ENCODE peak calls at places on chromosomes 4 and X, in ten cellular contexts. R is neural crest cell; Q is sciatic nerve; W is activated CD4-positive, CD25-positive, alpha-beta regulatory T cell; P is CD8-positive, alpha-beta memory T cell; Z is COR-L47; A is ovary; G is nephron progenitor cell; O is head of caudate nucleus; H is cardiac muscle cell. K is an unnamed sample.

GRCh38 chrX:34656467-34656841 is 631 bp downstream of the TMEM47 start:
- DNase-seq in R (peak), Q (peak), W (no peak), P (no peak), Z (no peak), A (peak), G (no peak), O (no peak), H (peak), K (no peak)

GRCh38 chr4:105520819-105521790 is 31.3 kb upstream of the ARHGEF38 start:
- DNase-seq in R (peak), Q (no peak), W (no peak), P (peak), Z (peak), A (no peak), G (peak), O (peak), H (peak), K (peak)

GRCh38 chr4:109998867-109999303 is 86.2 kb downstream of the EGF start:
- DNase-seq in R (peak), Q (no peak), W (peak), P (peak), Z (peak), A (no peak), G (peak), O (no peak), H (peak), K (peak)

GRCh38 chrX:77174680-77175336 is 272.4 kb upstream of the FGF16 start:
- DNase-seq in R (no peak), Q (no peak), W (no peak), P (no peak), Z (no peak), A (no peak), G (no peak), O (no peak), H (no peak), K (no peak)

GRCh38 chrX:66163849-66164401 is at the start of gene HEPH:
- DNase-seq in R (no peak), Q (no peak), W (no peak), P (no peak), Z (no peak), A (peak), G (peak), O (peak), H (peak), K (no peak)

GRCh38 chrX:72142094-72142843 is 10.6 kb upstream of the RTL5 start:
- DNase-seq in R (peak), Q (no peak), W (no peak), P (no peak), Z (peak), A (no peak), G (no peak), O (no peak), H (peak), K (peak)

GRCh38 chr4:8541981-8542715 is 38.0 kb upstream of the GPR78 start:
- DNase-seq in R (no peak), Q (no peak), W (no peak), P (no peak), Z (no peak), A (peak), G (no peak), O (no peak), H (no peak), K (no peak)

GRCh38 chr4:37502070-37502469 is 184.1 kb downstream of the RELL1 start:
- DNase-seq in R (no peak), Q (no peak), W (no peak), P (no peak), Z (no peak), A (no peak), G (no peak), O (no peak), H (no peak), K (no peak)

GRCh38 chr4:93384211-93384610 is 444.3 kb upstream of the ATOH1 start:
- DNase-seq in R (no peak), Q (no peak), W (no peak), P (no peak), Z (no peak), A (no peak), G (no peak), O (no peak), H (no peak), K (no peak)

GRCh38 chrX:13659057-13659456 is 6.1 kb downstream of the TCEANC start:
- DNase-seq in R (no peak), Q (no peak), W (no peak), P (no peak), Z (no peak), A (no peak), G (no peak), O (no peak), H (no peak), K (no peak)

GRCh38 chr4:83328486-83328885 is 6.2 kb downstream of the HPSE start:
- DNase-seq in R (no peak), Q (no peak), W (no peak), P (no peak), Z (no peak), A (no peak), G (no peak), O (peak), H (no peak), K (no peak)

GRCh38 chr4:186770446-186771175 is 47.0 kb upstream of the FAT1 start:
- DNase-seq in R (no peak), Q (no peak), W (no peak), P (no peak), Z (no peak), A (no peak), G (no peak), O (no peak), H (no peak), K (no peak)

GRCh38 chrX:41634284-41634683 is 54.5 kb upstream of the GPR34 start:
- DNase-seq in R (no peak), Q (no peak), W (no peak), P (no peak), Z (no peak), A (no peak), G (no peak), O (no peak), H (peak), K (no peak)

GRCh38 chr4:157977086-157977485 is 195.7 kb downstream of the GASK1B start:
- DNase-seq in R (no peak), Q (no peak), W (no peak), P (no peak), Z (no peak), A (no peak), G (no peak), O (no peak), H (no peak), K (no peak)

GRCh38 chr4:73776363-73776762 is 36.0 kb downstream of the CXCL8 start:
- DNase-seq in R (no peak), Q (peak), W (no peak), P (no peak), Z (peak), A (no peak), G (no peak), O (no peak), H (no peak), K (no peak)

GRCh38 chr4:138055890-138056289 is 186.3 kb downstream of the SLC7A11 start:
- DNase-seq in R (no peak), Q (no peak), W (no peak), P (no peak), Z (no peak), A (no peak), G (no peak), O (no peak), H (no peak), K (no peak)

GRCh38 chr4:173013232-173013932 is 155.2 kb upstream of the GALNT7 start:
- DNase-seq in R (peak), Q (no peak), W (no peak), P (peak), Z (no peak), A (no peak), G (peak), O (peak), H (peak), K (peak)

GRCh38 chrX:72576161-72576896 is 3.7 kb upstream of the HDAC8 start:
- DNase-seq in R (no peak), Q (no peak), W (no peak), P (no peak), Z (no peak), A (no peak), G (no peak), O (no peak), H (no peak), K (no peak)

GRCh38 chr4:10006236-10006603 is 15.1 kb downstream of the SLC2A9 start:
- DNase-seq in R (no peak), Q (no peak), W (no peak), P (no peak), Z (peak), A (no peak), G (no peak), O (no peak), H (no peak), K (no peak)

GRCh38 chr4:138190452-138190858 is 51.7 kb downstream of the SLC7A11 start:
- DNase-seq in R (no peak), Q (no peak), W (no peak), P (no peak), Z (no peak), A (no peak), G (no peak), O (no peak), H (no peak), K (no peak)

GRCh38 chr4:150327262-150327780 is 249.1 kb downstream of the DCLK2 start:
- DNase-seq in R (no peak), Q (no peak), W (no peak), P (no peak), Z (no peak), A (no peak), G (no peak), O (no peak), H (no peak), K (no peak)

GRCh38 chr4:39729557-39729956 is 31.6 kb downstream of the UBE2K start:
- DNase-seq in R (no peak), Q (no peak), W (no peak), P (no peak), Z (no peak), A (no peak), G (no peak), O (no peak), H (no peak), K (no peak)

GRCh38 chrX:118631586-118631985 is 95.8 kb upstream of the IL13RA1 start:
- DNase-seq in R (no peak), Q (no peak), W (no peak), P (no peak), Z (no peak), A (no peak), G (no peak), O (no peak), H (no peak), K (no peak)

GRCh38 chr4:163063891-163064290 is 102.8 kb downstream of the NAF1 start:
- DNase-seq in R (no peak), Q (no peak), W (no peak), P (no peak), Z (no peak), A (no peak), G (no peak), O (no peak), H (no peak), K (no peak)

GRCh38 chrX:129945131-129945530 is 37.3 kb upstream of the BCORL1 start:
- DNase-seq in R (no peak), Q (no peak), W (no peak), P (no peak), Z (no peak), A (no peak), G (no peak), O (no peak), H (no peak), K (no peak)

GRCh38 chr4:20532871-20533870 is 167.1 kb upstream of the PACRGL start:
- DNase-seq in R (no peak), Q (no peak), W (no peak), P (no peak), Z (no peak), A (no peak), G (no peak), O (no peak), H (no peak), K (no peak)

GRCh38 chr4:44019721-44020120 is 428.9 kb downstream of the KCTD8 start:
- DNase-seq in R (no peak), Q (no peak), W (no peak), P (no peak), Z (no peak), A (no peak), G (no peak), O (no peak), H (no peak), K (no peak)

GRCh38 chrX:134418317-134419113 is 41.5 kb upstream of the HPRT1 start:
- DNase-seq in R (no peak), Q (no peak), W (no peak), P (no peak), Z (no peak), A (peak), G (no peak), O (no peak), H (no peak), K (no peak)

GRCh38 chr4:167715176-167715575 is 377.2 kb upstream of the ANXA10 start:
- DNase-seq in R (no peak), Q (no peak), W (no peak), P (no peak), Z (no peak), A (no peak), G (no peak), O (no peak), H (no peak), K (no peak)

GRCh38 chrX:129721414-129721813 is 17.4 kb upstream of the XPNPEP2 start:
- DNase-seq in R (no peak), Q (no peak), W (no peak), P (no peak), Z (no peak), A (no peak), G (no peak), O (no peak), H (no peak), K (no peak)